ENCODE peak calls at places on chromosome 14, in seven cellular contexts. U, F, J, N, M, A and X are unnamed samples. For H3K4me1 and H3K9me3, the result is how much of the 10 kb centered on the place peaks cover.

GRCh38 chr14:96754162-96754844 is 42.9 kb upstream of the VRK1 start:
- DNase-seq in U (no peak), F (no peak), J (no peak), N (no peak), M (no peak), A (no peak), X (no peak)

GRCh38 chr14:53516261-53516774 is 363.2 kb upstream of the DDHD1 start:
- DNase-seq in U (no peak), F (no peak), J (no peak), N (no peak), M (no peak), A (no peak), X (no peak)

GRCh38 chr14:34571771-34572170 is 32.3 kb upstream of the EAPP start:
- DNase-seq in U (no peak), F (no peak), J (no peak), N (no peak), M (no peak), A (no peak), X (no peak)

GRCh38 chr14:24114536-24115450 is at the start of the genes DCAF11 and NRL:
- DNase-seq in U (peak), F (peak), J (peak), N (peak), M (peak), A (peak), X (peak)

GRCh38 chr14:85301506-85301905 is 228.4 kb upstream of the FLRT2 start:
- DNase-seq in U (no peak), F (no peak), J (no peak), N (no peak), M (no peak), A (no peak), X (no peak)

GRCh38 chr14:102209224-102209966 is 69.7 kb downstream of the WDR20 start:
- DNase-seq in U (no peak), F (no peak), J (no peak), N (peak), M (peak), A (no peak), X (no peak)

GRCh38 chr14:91113829-91114078 is at the start of gene DGLUCY:
- DNase-seq in U (peak), F (no peak), J (peak), N (peak), M (no peak), A (no peak), X (no peak)

GRCh38 chr14:65302571-65303184 is 109.9 kb upstream of the FUT8 start:
- DNase-seq in U (no peak), F (no peak), J (no peak), N (no peak), M (no peak), A (no peak), X (no peak)

GRCh38 chr14:24317141-24317927 is 6.0 kb downstream of the LTB4R start:
- DNase-seq in U (no peak), F (no peak), J (no peak), N (peak), M (no peak), A (no peak), X (no peak)

GRCh38 chr14:38254565-38255407 is 1.1 kb downstream of the CLEC14A start:
- DNase-seq in U (no peak), F (peak), J (peak), N (peak), M (no peak), A (peak), X (no peak)

GRCh38 chr14:87745507-87746118 is 247.4 kb downstream of the GALC start:
- DNase-seq in U (peak), F (peak), J (no peak), N (peak), M (no peak), A (no peak), X (peak)

GRCh38 chr14:34009956-34010355 is 59.1 kb upstream of the EGLN3 start:
- DNase-seq in U (no peak), F (no peak), J (no peak), N (no peak), M (no peak), A (no peak), X (no peak)

GRCh38 chr14:70916300-70916699 is 9.0 kb downstream of the PCNX1 start:
- DNase-seq in U (no peak), F (no peak), J (no peak), N (no peak), M (no peak), A (no peak), X (no peak)

GRCh38 chr14:48747683-48748082 is 838.5 kb downstream of the RPS29 start:
- DNase-seq in U (no peak), F (no peak), J (no peak), N (no peak), M (no peak), A (no peak), X (no peak)

DNA sequence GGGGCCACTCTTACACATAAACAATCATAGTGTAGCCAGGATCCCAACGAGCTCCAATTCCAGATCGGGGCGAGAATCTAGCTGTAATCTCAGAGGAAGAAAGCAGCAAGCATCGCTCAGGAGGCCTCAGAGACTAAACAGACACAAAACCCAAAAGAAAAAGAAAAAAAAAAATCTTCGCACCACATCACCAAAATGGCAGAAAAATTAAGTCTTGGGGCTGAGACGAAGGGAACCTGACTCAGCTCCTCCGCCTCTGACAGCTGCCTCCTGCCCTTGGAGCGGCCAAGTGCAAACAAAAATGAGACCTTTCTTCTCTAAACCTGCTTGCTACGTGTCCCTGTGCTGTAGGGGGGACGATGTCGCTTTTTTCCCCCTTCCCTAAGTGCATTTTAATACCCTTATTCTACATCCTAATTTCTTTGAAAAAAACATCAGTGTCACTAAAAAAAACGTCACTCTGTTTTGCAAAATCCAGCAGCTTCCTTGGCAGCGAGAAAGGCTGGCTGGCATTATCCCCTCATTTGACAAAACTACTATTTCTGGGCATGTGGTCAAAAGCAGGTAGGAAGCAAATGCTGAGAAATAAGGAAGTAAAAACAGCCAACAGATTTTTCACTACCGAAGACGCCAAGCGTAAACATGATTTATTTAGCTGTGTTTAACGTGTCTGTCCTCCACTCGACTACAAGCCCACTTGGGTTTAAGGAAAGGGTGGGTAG is 30.5 kb downstream of the BCL11B start:
- DNase-seq in U (no peak), F (no peak), J (no peak), N (no peak), M (no peak), A (no peak), X (no peak)
- H3K4me1 ChIP-seq in U (under half), F (under half), J (under half), N (under half), M (under half), A (under half), X (under half)

GRCh38 chr14:52002542-52002941 is 13.2 kb downstream of the RTRAF start:
- DNase-seq in U (no peak), F (no peak), J (no peak), N (no peak), M (no peak), A (no peak), X (no peak)

GRCh38 chr14:52000631-52001030 is 11.3 kb downstream of the RTRAF start:
- DNase-seq in U (no peak), F (no peak), J (no peak), N (no peak), M (no peak), A (no peak), X (no peak)

GRCh38 chr14:51998348-51998747 is 9.0 kb downstream of the RTRAF start:
- DNase-seq in U (no peak), F (no peak), J (no peak), N (no peak), M (no peak), A (no peak), X (no peak)

GRCh38 chr14:51999084-51999483 is 9.7 kb downstream of the RTRAF start:
- DNase-seq in U (no peak), F (no peak), J (no peak), N (no peak), M (no peak), A (no peak), X (no peak)

DNA sequence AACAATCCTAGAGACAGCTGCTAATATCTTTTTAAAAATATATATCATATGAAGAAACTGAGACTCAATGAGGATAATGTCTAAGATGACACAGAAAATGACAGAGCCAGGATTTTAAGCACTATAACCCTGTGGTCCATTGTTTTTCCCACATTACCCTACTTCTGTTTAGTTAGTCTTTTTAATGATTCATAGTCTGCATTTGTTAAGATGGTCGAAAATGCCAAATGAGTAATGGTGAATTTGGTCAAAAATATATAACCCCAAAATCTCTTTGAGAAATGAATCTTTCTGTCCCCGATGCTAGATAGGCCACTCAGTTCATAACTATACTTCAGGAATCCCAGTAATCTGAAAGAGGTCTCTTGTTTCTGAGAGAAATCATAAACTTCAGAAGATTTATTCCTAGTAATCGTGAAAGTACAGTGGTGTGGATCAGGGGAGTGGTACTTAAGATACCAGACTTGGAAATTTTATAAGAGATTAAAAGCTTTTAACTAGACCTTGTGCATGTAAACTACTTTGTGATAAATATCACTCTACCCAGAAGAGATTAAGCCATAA is 10.8 kb downstream of the RTRAF start:
- DNase-seq in U (no peak), F (no peak), J (no peak), N (no peak), M (no peak), A (no peak), X (no peak)
- H3K9me3 ChIP-seq in U (under half), F (under half), J (under half), N (under half), M (under half), A (under half), X (under half)

GRCh38 chr14:76920572-76921175 is 94.5 kb downstream of the LRRC74A start:
- DNase-seq in U (peak), F (peak), J (no peak), N (peak), M (no peak), A (no peak), X (no peak)
- H3K4me3 ChIP-seq in U (peak), F (peak), J (no peak), N (no peak), M (no peak), A (no peak), X (no peak)

GRCh38 chr14:103848720-103849077 is 1.3 kb upstream of the PPP1R13B start:
- DNase-seq in U (no peak), F (no peak), J (peak), N (no peak), M (no peak), A (no peak), X (no peak)
- H3K4me1 ChIP-seq in U (under half), F (under half), J (under half), N (under half), M (under half), A (under half), X (under half)

GRCh38 chr14:104181761-104182530 is 43.6 kb downstream of the KIF26A start:
- DNase-seq in U (no peak), F (no peak), J (no peak), N (no peak), M (no peak), A (no peak), X (no peak)
- H3K9me3 ChIP-seq in U (under half), F (under half), J (under half), N (under half), M (under half), A (under half), X (under half)

GRCh38 chr14:106691601-106692291 is 1165.4 kb downstream of the TMEM121 start:
- DNase-seq in U (peak), F (peak), J (no peak), N (no peak), M (no peak), A (no peak), X (peak)

GRCh38 chr14:106690333-106690891 is 1164.0 kb downstream of the TMEM121 start:
- DNase-seq in U (no peak), F (no peak), J (no peak), N (no peak), M (no peak), A (no peak), X (no peak)

GRCh38 chr14:106694638-106695393 is 1168.4 kb downstream of the TMEM121 start:
- DNase-seq in U (no peak), F (peak), J (peak), N (no peak), M (no peak), A (no peak), X (peak)
- H3K4me3 ChIP-seq in U (no peak), F (no peak), J (no peak), N (no peak), M (no peak), A (no peak), X (no peak)

GRCh38 chr14:50668008-50668851 is at the start of gene SAV1:
- DNase-seq in U (peak), F (peak), J (peak), N (peak), M (peak), A (peak), X (peak)
- H3K4me1 ChIP-seq in U (under half), F (under half), J (under half), N (under half), M (under half), A (under half), X (under half)

GRCh38 chr14:19800282-19801117 is 3.1 kb upstream of the OR4N2 start:
- DNase-seq in U (no peak), F (peak), J (no peak), N (no peak), M (peak), A (no peak), X (no peak)
- H3K9me3 ChIP-seq in U (under half), F (under half), J (under half), N (under half), M (under half), A (under half), X (under half)

GRCh38 chr14:55454264-55455151 is 14.1 kb upstream of the TBPL2 start:
- DNase-seq in U (no peak), F (peak), J (peak), N (peak), M (no peak), A (peak), X (no peak)
- H3K4me3 ChIP-seq in U (no peak), F (peak), J (no peak), N (no peak), M (no peak), A (no peak), X (no peak)